ENCODE peak calls at places on chromosomes 5 and 9, in four cellular contexts. One of them, this sample, is unnamed.
A peak's percentile ranks its signal among the peaks of the same experiment; 100 is the strongest.

GRCh38 chr5:37520811-37521210 is 141.7 kb downstream of the WDR70 start:
- DNase-seq in cardiac fibroblast: no peak
- DNase-seq in tibial artery: no peak
- DNase-seq in suprapubic skin: no peak
- DNase-seq in this sample: no peak

GRCh38 chr9:21017092-21017491 is 14.3 kb downstream of the HACD4 start:
- DNase-seq in cardiac fibroblast: peak; percentile 88
- DNase-seq in tibial artery: no peak
- DNase-seq in suprapubic skin: no peak
- DNase-seq in this sample: no peak

GRCh38 chr5:172769598-172770373 is 1.2 kb downstream of the DUSP1 start:
- DNase-seq in cardiac fibroblast: peak; percentile 62
- DNase-seq in tibial artery: no peak
- DNase-seq in suprapubic skin: peak; percentile 65
- DNase-seq in this sample: no peak

GRCh38 chr9:13491493-13492424 is 212.3 kb upstream of the MPDZ start:
- DNase-seq in cardiac fibroblast: no peak
- DNase-seq in tibial artery: no peak
- DNase-seq in suprapubic skin: no peak
- DNase-seq in this sample: no peak

GRCh38 chr9:134099123-134099761 is 31.4 kb upstream of the BRD3 start:
- DNase-seq in cardiac fibroblast: peak; percentile 59
- DNase-seq in tibial artery: no peak
- DNase-seq in suprapubic skin: no peak
- DNase-seq in this sample: peak; percentile 16

GRCh38 chr5:144114571-144114970 is 55.9 kb downstream of the YIPF5 start:
- DNase-seq in cardiac fibroblast: no peak
- DNase-seq in tibial artery: no peak
- DNase-seq in suprapubic skin: no peak
- DNase-seq in this sample: no peak

GRCh38 chr5:146565764-146566163 is 49.8 kb upstream of the GPR151 start:
- DNase-seq in cardiac fibroblast: peak; percentile 66
- DNase-seq in tibial artery: no peak
- DNase-seq in suprapubic skin: no peak
- DNase-seq in this sample: peak; percentile 29

GRCh38 chr9:107738789-107739188 is 249.2 kb upstream of the KLF4 start:
- DNase-seq in cardiac fibroblast: peak; percentile 65
- DNase-seq in tibial artery: peak; percentile 38
- DNase-seq in suprapubic skin: no peak
- DNase-seq in this sample: no peak

GRCh38 chr9:93028448-93029006 is 30.0 kb upstream of the SUSD3 start:
- DNase-seq in cardiac fibroblast: peak; percentile 22
- DNase-seq in tibial artery: no peak
- DNase-seq in suprapubic skin: no peak
- DNase-seq in this sample: no peak

GRCh38 chr9:19527663-19528062 is 118.9 kb downstream of the ACER2 start:
- DNase-seq in cardiac fibroblast: no peak
- DNase-seq in tibial artery: no peak
- DNase-seq in suprapubic skin: no peak
- DNase-seq in this sample: no peak

GRCh38 chr5:16679863-16680262 is 63.1 kb upstream of the RETREG1 start:
- DNase-seq in cardiac fibroblast: no peak
- DNase-seq in tibial artery: no peak
- DNase-seq in suprapubic skin: no peak
- DNase-seq in this sample: no peak

GRCh38 chr5:143054480-143054941 is 284.3 kb downstream of the ARHGAP26 start:
- DNase-seq in cardiac fibroblast: peak; percentile 54
- DNase-seq in tibial artery: no peak
- DNase-seq in suprapubic skin: no peak
- DNase-seq in this sample: no peak

GRCh38 chr5:66666778-66667177 is 70.6 kb downstream of the MAST4 start:
- DNase-seq in cardiac fibroblast: no peak
- DNase-seq in tibial artery: no peak
- DNase-seq in suprapubic skin: no peak
- DNase-seq in this sample: no peak

GRCh38 chr5:167916706-167917105 is 374.7 kb upstream of the WWC1 start:
- DNase-seq in cardiac fibroblast: peak; percentile 5
- DNase-seq in tibial artery: peak; percentile 62
- DNase-seq in suprapubic skin: no peak
- DNase-seq in this sample: no peak

GRCh38 chr5:17005087-17005828 is 69.2 kb upstream of the MYO10 start:
- DNase-seq in cardiac fibroblast: no peak
- DNase-seq in tibial artery: no peak
- DNase-seq in suprapubic skin: no peak
- DNase-seq in this sample: no peak

GRCh38 chr5:143316844-143317631 is 86.4 kb downstream of the NR3C1 start:
- DNase-seq in cardiac fibroblast: peak; percentile 41
- DNase-seq in tibial artery: no peak
- DNase-seq in suprapubic skin: no peak
- DNase-seq in this sample: no peak

GRCh38 chr9:90046317-90046861 is 441.6 kb downstream of the GADD45G start:
- DNase-seq in cardiac fibroblast: no peak
- DNase-seq in tibial artery: no peak
- DNase-seq in suprapubic skin: no peak
- DNase-seq in this sample: no peak

GRCh38 chr9:95065224-95065623 is 252.3 kb downstream of the FANCC start:
- DNase-seq in cardiac fibroblast: no peak
- DNase-seq in tibial artery: no peak
- DNase-seq in suprapubic skin: no peak
- DNase-seq in this sample: no peak

GRCh38 chr5:56625577-56625976 is 189.8 kb upstream of the MAP3K1 start:
- DNase-seq in cardiac fibroblast: peak; percentile 97
- DNase-seq in tibial artery: no peak
- DNase-seq in suprapubic skin: no peak
- DNase-seq in this sample: peak; percentile 73

GRCh38 chr9:38284039-38284767 is 108.3 kb upstream of the ALDH1B1 start:
- DNase-seq in cardiac fibroblast: no peak
- DNase-seq in tibial artery: no peak
- DNase-seq in suprapubic skin: no peak
- DNase-seq in this sample: no peak

GRCh38 chr9:83280259-83280658 is 217.3 kb upstream of the RASEF start:
- DNase-seq in cardiac fibroblast: peak; percentile 55
- DNase-seq in tibial artery: no peak
- DNase-seq in suprapubic skin: no peak
- DNase-seq in this sample: no peak

GRCh38 chr5:157558089-157558595 is 17.4 kb downstream of the ADAM19 start:
- DNase-seq in cardiac fibroblast: peak; percentile 68
- DNase-seq in tibial artery: no peak
- DNase-seq in suprapubic skin: no peak
- DNase-seq in this sample: peak; percentile 78

GRCh38 chr9:33232866-33233265 is 7.1 kb upstream of the SPINK4 start:
- DNase-seq in cardiac fibroblast: no peak
- DNase-seq in tibial artery: no peak
- DNase-seq in suprapubic skin: no peak
- DNase-seq in this sample: no peak

GRCh38 chr5:16736158-16736994 is 119.6 kb upstream of the RETREG1 start:
- DNase-seq in cardiac fibroblast: peak; percentile 75
- DNase-seq in tibial artery: no peak
- DNase-seq in suprapubic skin: no peak
- DNase-seq in this sample: no peak

GRCh38 chr5:608286-609087 is 3.7 kb upstream of the CEP72 start:
- DNase-seq in cardiac fibroblast: no peak
- DNase-seq in tibial artery: no peak
- DNase-seq in suprapubic skin: no peak
- DNase-seq in this sample: no peak

DNA sequence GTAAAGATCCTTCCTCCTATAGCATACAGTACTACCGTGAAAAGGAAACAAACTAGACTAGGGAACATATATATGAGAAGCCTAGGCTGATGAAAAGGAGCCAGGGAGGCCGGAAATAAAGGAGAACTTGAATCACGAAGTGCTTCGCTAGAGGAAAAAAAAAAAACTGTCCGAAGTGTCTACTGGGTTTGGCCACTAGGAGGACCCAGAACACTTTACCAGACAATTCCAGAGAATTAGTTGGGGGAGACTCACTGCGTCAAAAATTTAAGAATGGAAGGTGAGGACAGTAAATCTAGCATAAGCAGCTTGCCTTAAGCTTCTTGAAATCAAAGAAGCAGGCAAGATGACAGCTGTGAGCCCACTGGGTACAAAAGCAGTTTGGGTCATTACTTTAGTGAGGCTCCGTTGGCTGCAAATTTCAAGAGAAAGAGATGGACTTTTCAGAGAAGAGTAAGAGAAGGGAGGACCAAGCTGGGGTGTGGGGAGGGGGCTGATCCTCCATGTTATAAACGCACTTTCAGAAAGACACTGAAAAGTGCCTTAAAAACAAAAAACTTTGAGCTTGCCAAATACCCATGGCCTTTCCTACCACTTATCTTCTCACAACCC is 47.4 kb downstream of the P4HA2 start:
- DNase-seq in cardiac fibroblast: peak; percentile 85
- DNase-seq in tibial artery: no peak
- DNase-seq in suprapubic skin: no peak
- DNase-seq in this sample: peak; percentile 57
- TF ChIP-seq CTCF in cardiac fibroblast: peak; percentile 73
- TF ChIP-seq CTCF in tibial artery: peak; percentile 57
- TF ChIP-seq CTCF in suprapubic skin: peak; percentile 40
- TF ChIP-seq CTCF in this sample: peak; percentile 78

GRCh38 chr9:87499455-87500015 is 1.9 kb downstream of the DAPK1 start:
- DNase-seq in cardiac fibroblast: no peak
- DNase-seq in tibial artery: no peak
- DNase-seq in suprapubic skin: no peak
- DNase-seq in this sample: no peak

GRCh38 chr9:87498816-87499454 is 1.3 kb downstream of the DAPK1 start:
- DNase-seq in cardiac fibroblast: no peak
- DNase-seq in tibial artery: no peak
- DNase-seq in suprapubic skin: no peak
- DNase-seq in this sample: no peak

GRCh38 chr9:87498046-87498815 is 564 bp downstream of the DAPK1 start:
- DNase-seq in cardiac fibroblast: peak; percentile 45
- DNase-seq in tibial artery: no peak
- DNase-seq in suprapubic skin: no peak
- DNase-seq in this sample: no peak

GRCh38 chr9:87497080-87497603 is 525 bp upstream of the DAPK1 start:
- DNase-seq in cardiac fibroblast: no peak
- DNase-seq in tibial artery: no peak
- DNase-seq in suprapubic skin: no peak
- DNase-seq in this sample: no peak

GRCh38 chr9:87497604-87498045 is at the start of gene DAPK1:
- DNase-seq in cardiac fibroblast: peak; percentile 33
- DNase-seq in tibial artery: peak; percentile 44
- DNase-seq in suprapubic skin: no peak
- DNase-seq in this sample: no peak
- H3K4me3 ChIP-seq in cardiac fibroblast: peak within 1 kb of the TSS; percentile 62
- H3K4me3 ChIP-seq in tibial artery: peak within 1 kb of the TSS; percentile 80
- H3K4me3 ChIP-seq in suprapubic skin: peak within 1 kb of the TSS; percentile 59
- H3K4me3 ChIP-seq in this sample: peak within 1 kb of the TSS; percentile 42

GRCh38 chr9:99299214-99300102 is 77.4 kb downstream of the SEC61B start:
- DNase-seq in cardiac fibroblast: peak; percentile 62
- DNase-seq in tibial artery: no peak
- DNase-seq in suprapubic skin: no peak
- DNase-seq in this sample: peak; percentile 20
- TF ChIP-seq CTCF in cardiac fibroblast: no peak
- TF ChIP-seq CTCF in tibial artery: no peak
- TF ChIP-seq CTCF in suprapubic skin: no peak
- TF ChIP-seq CTCF in this sample: peak; percentile 20

DNA sequence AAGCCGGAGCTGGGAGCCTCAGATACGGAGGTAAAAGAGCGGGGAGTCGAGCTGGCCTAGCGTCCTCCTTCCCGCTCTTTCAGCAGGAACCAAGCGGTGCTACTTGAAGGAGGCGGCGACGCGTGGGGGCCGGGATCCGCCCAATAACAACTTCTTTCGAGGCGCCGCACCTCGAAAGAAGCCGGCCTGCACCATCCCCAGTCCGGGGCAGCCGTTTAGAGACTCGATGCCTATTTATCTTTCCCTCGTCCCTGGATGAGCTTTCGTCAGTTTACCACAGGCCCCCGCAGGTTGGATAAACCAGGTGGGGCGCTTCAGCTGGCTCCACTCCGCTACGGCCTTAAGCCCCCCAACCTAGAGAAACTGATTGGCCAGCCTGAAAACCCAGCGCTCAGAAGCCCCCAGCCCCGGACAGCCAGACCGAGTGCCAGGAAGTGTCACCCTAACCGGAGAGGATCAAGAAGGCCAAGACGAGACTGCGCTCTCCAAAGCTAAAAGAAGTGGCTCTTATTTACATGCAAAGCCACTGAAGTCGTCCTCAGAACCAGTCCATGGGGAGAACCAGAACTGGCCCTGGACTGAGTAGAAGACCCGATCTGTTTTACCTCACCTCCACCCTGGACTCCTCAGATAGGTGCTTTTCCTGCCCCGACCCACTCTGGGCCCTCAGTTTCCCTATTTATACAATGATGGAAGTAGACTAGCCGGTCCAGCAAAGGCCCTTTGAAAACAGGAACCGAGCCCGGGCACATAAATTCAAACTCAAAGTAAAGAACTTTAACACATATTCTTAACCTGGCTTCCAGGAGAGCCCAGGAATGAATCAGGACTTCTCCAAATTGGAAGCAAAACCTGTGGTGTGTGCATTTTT is 1.4 kb downstream of the HAND1 start:
- DNase-seq in cardiac fibroblast: no peak
- DNase-seq in tibial artery: no peak
- DNase-seq in suprapubic skin: no peak
- DNase-seq in this sample: no peak
- H3K4me3 ChIP-seq in cardiac fibroblast: no peak overlapping the region
- H3K4me3 ChIP-seq in tibial artery: peak overlapping the region; percentile 46
- H3K4me3 ChIP-seq in suprapubic skin: peak overlapping the region; percentile 50
- H3K4me3 ChIP-seq in this sample: no peak overlapping the region